ENCODE peak calls at places on chromosome 13, in nine cellular contexts. G, J, C, B, I, Y, D, Z and X are unnamed samples.

GRCh38 chr13:21542563-21542962 is 61.4 kb downstream of the MICU2 start:
- DNase-seq in G (no peak), J (no peak), C (no peak), B (no peak), I (peak; percentile 60), Y (no peak), D (no peak), Z (no peak), X (no peak)

GRCh38 chr13:99908129-99908805 is 63.3 kb downstream of the ZIC5 start:
- DNase-seq in G (no peak), J (no peak), C (no peak), B (no peak), I (no peak), Y (no peak), D (no peak), Z (no peak), X (no peak)

GRCh38 chr13:97058417-97058816 is 64.1 kb upstream of the OXGR1 start:
- DNase-seq in G (no peak), J (no peak), C (no peak), B (no peak), I (no peak), Y (no peak), D (no peak), Z (no peak), X (no peak)

GRCh38 chr13:27403252-27403678 is 21.2 kb upstream of the GTF3A start:
- DNase-seq in G (no peak), J (peak; percentile 70), C (no peak), B (no peak), I (peak; percentile 46), Y (peak; percentile 39), D (no peak), Z (peak; percentile 13), X (no peak)

GRCh38 chr13:49938921-49939320 is 2.8 kb upstream of the SPRYD7 start:
- DNase-seq in G (no peak), J (peak; percentile 32), C (no peak), B (no peak), I (no peak), Y (no peak), D (no peak), Z (peak; percentile 69), X (peak; percentile 73)

GRCh38 chr13:60414177-60414576 is 17.2 kb downstream of the TDRD3 start:
- DNase-seq in G (no peak), J (no peak), C (no peak), B (no peak), I (no peak), Y (no peak), D (no peak), Z (no peak), X (no peak)

GRCh38 chr13:112065867-112066623 is 904 bp upstream of the SOX1 start:
- DNase-seq in G (no peak), J (no peak), C (no peak), B (no peak), I (no peak), Y (no peak), D (no peak), Z (no peak), X (no peak)

GRCh38 chr13:73331556-73331955 is 272.8 kb downstream of the KLF5 start:
- DNase-seq in G (no peak), J (no peak), C (no peak), B (no peak), I (no peak), Y (no peak), D (no peak), Z (no peak), X (no peak)

GRCh38 chr13:102825921-102826706 is 19.7 kb upstream of the ERCC5 start:
- DNase-seq in G (no peak), J (no peak), C (no peak), B (peak; percentile 40), I (peak; percentile 79), Y (peak; percentile 59), D (no peak), Z (no peak), X (no peak)

DNA sequence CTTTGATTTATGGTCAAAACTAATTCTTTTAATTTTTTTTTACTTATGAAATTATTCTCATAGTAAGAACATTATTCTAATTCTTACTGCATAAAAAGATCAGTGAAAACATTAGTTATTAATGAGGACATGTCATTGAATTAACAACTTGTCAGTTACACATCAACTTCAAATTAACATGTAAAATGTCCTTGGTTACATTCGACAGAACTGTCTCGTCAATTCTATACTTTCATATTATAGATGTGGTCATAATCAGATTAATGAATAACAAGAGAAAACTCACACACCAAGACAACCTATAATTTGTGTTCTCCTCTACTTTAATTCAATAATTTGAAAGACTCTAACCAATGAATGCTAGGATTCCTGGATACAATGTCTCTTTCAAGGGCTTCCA is 66.7 kb downstream of the KATNAL1 start:
- DNase-seq in G (no peak), J (no peak), C (no peak), B (no peak), I (no peak), Y (no peak), D (no peak), Z (no peak), X (no peak)
- H3K4me3 ChIP-seq in G (no peak overlapping the region), J (no peak overlapping the region), C (no peak overlapping the region), B (no peak overlapping the region), I (no peak overlapping the region), Y (no peak overlapping the region), D (no peak overlapping the region), Z (no peak overlapping the region), X (no peak overlapping the region)

GRCh38 chr13:24293761-24294160 is 15.6 kb upstream of the C1QTNF9 start:
- DNase-seq in G (peak; percentile 58), J (no peak), C (no peak), B (no peak), I (no peak), Y (no peak), D (no peak), Z (no peak), X (no peak)

GRCh38 chr13:24287748-24288287 is 21.6 kb upstream of the C1QTNF9 start:
- DNase-seq in G (peak; percentile 70), J (no peak), C (no peak), B (no peak), I (no peak), Y (no peak), D (no peak), Z (no peak), X (no peak)

GRCh38 chr13:24290280-24290932 is 19.0 kb upstream of the C1QTNF9 start:
- DNase-seq in G (no peak), J (no peak), C (no peak), B (no peak), I (no peak), Y (no peak), D (no peak), Z (no peak), X (no peak)

GRCh38 chr13:24288870-24289269 is 20.5 kb upstream of the C1QTNF9 start:
- DNase-seq in G (no peak), J (no peak), C (no peak), B (no peak), I (no peak), Y (no peak), D (no peak), Z (no peak), X (no peak)

DNA sequence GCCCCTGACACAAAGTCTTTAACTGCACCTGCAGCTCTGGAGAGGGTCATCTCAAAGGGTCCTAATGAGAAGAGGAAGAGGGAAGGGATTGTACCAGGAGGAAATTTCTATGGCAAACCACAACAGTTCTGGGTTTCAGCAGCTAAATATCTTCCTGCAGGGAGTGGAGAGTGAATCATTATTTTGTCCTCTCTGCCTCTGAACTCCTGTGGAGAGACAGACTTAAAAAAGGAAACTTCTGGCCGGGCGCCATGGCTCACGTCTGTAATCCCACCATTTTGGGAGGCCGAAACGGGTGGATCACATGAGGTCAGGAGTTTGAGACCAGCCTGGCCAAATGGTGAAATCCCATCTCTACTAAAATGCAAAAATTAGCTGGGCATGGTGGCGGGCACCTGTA is 16.9 kb upstream of the C1QTNF9 start:
- DNase-seq in G (no peak), J (no peak), C (no peak), B (no peak), I (no peak), Y (peak; percentile 39), D (no peak), Z (no peak), X (no peak)
- H3K36me3 ChIP-seq in G (peaks cover 11% of the 10 kb centered on the region), J (peaks cover 13% of the 10 kb centered on the region), C (peaks cover 58% of the 10 kb centered on the region), B (peaks cover 68% of the 10 kb centered on the region), I (peaks cover 14% of the 10 kb centered on the region), Y (no peaks in the 10 kb centered on the region), D (peaks cover 2% of the 10 kb centered on the region), Z (no peaks in the 10 kb centered on the region), X (no peaks in the 10 kb centered on the region)

GRCh38 chr13:114140909-114141255 is 8.5 kb upstream of the RASA3 start:
- DNase-seq in G (no peak), J (no peak), C (no peak), B (no peak), I (no peak), Y (no peak), D (no peak), Z (no peak), X (no peak)

GRCh38 chr13:114142640-114143490 is 10.4 kb upstream of the RASA3 start:
- DNase-seq in G (peak; percentile 25), J (no peak), C (no peak), B (no peak), I (no peak), Y (no peak), D (no peak), Z (no peak), X (no peak)

GRCh38 chr13:114140131-114140908 is 7.9 kb upstream of the RASA3 start:
- DNase-seq in G (no peak), J (no peak), C (no peak), B (no peak), I (no peak), Y (no peak), D (no peak), Z (no peak), X (no peak)

GRCh38 chr13:114142137-114142550 is 9.7 kb upstream of the RASA3 start:
- DNase-seq in G (peak; percentile 25), J (no peak), C (no peak), B (no peak), I (no peak), Y (no peak), D (no peak), Z (no peak), X (no peak)

GRCh38 chr13:114141261-114141996 is 9.0 kb upstream of the RASA3 start:
- DNase-seq in G (no peak), J (no peak), C (no peak), B (no peak), I (no peak), Y (no peak), D (no peak), Z (no peak), X (no peak)
- H3K4me3 ChIP-seq in G (no peak overlapping the region), J (no peak overlapping the region), C (no peak overlapping the region), B (no peak overlapping the region), I (no peak overlapping the region), Y (no peak overlapping the region), D (no peak overlapping the region), Z (no peak overlapping the region), X (no peak overlapping the region)

DNA sequence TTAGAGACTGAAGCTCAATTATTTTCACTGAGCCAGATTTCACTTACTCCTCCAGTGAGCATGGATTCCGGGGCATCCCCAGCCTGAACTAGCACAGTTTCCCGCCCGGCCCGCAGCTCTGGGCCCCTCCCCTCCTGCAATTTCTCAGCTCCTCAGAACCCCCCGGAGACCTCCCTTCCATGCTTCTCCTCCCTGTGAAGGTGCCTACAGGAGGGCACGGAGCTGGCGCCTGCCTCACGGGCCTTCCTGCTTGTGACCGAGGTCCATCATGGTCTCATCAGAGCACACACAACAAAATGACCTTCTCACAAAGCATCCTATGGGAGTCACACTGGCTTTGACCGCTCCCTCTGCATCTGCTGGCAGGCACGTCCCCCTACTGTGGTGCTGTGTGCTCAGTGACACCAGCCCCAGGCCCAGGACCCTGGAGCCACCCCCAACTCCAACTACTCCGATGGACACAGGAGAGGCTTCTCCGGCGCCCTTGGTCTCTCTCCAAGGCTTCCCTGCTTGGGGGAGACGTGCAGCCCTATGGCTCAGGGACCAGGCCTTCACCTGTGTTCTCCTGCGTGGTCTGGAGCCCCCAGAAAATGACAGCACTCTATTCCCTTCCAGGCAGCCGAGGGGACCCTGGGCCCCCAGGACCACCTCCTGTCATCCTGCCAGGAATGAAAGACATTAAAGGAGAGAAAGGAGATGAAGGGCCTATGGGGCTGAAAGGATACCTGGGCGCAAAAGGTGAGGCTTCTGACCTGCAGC is 77.1 kb downstream of the RAB20 start:
- DNase-seq in G (no peak), J (no peak), C (no peak), B (no peak), I (no peak), Y (no peak), D (no peak), Z (no peak), X (no peak)
- H3K36me3 ChIP-seq in G (peaks cover 31% of the 10 kb centered on the region), J (no peaks in the 10 kb centered on the region), C (peaks cover 58% of the 10 kb centered on the region), B (peaks cover 4% of the 10 kb centered on the region), I (no peaks in the 10 kb centered on the region), Y (peaks cover 86% of the 10 kb centered on the region), D (no peaks in the 10 kb centered on the region), Z (no peaks in the 10 kb centered on the region), X (no peaks in the 10 kb centered on the region)